ENCODE peak calls at places on chromosomes 7 and 10, in six cellular contexts. E, I, R, Q, P and A are unnamed samples.

GRCh38 chr10:86970152-86970886 is 2.0 kb downstream of the ADIRF start:
- DNase-seq in P (peak), R (no peak), I (peak), E (peak), Q (no peak), A (no peak)

GRCh38 chr10:14653271-14654161 is 121.2 kb downstream of the FAM107B start:
- DNase-seq in R (peak), Q (peak), P (no peak), I (peak), E (peak), A (no peak)

GRCh38 chr10:105150486-105150885 is 509.4 kb downstream of the SORCS3 start:
- DNase-seq in I (peak), Q (no peak), P (no peak), E (no peak), R (no peak), A (no peak)

GRCh38 chr7:41149576-41149975 is 553.3 kb downstream of the INHBA start:
- DNase-seq in R (no peak), I (no peak), Q (no peak), P (no peak), E (no peak), A (no peak)

GRCh38 chr10:28925154-28925663 is 247.9 kb downstream of the BAMBI start:
- DNase-seq in Q (no peak), P (no peak), R (no peak), E (no peak), I (no peak), A (no peak)

GRCh38 chr10:14421941-14422340 is 91.2 kb upstream of the FRMD4A start:
- DNase-seq in E (no peak), R (no peak), Q (no peak), I (no peak), P (no peak), A (no peak)

GRCh38 chr10:4704034-4704545 is 121.9 kb upstream of the AKR1E2 start:
- DNase-seq in R (peak), E (peak), P (no peak), Q (peak), I (peak), A (no peak)

GRCh38 chr7:22762866-22763265 is 35.9 kb downstream of the IL6 start:
- DNase-seq in E (no peak), R (no peak), P (no peak), I (no peak), Q (no peak), A (no peak)

GRCh38 chr7:14340415-14341079 is 351.1 kb upstream of the ETV1 start:
- DNase-seq in Q (no peak), E (no peak), R (no peak), P (no peak), I (no peak), A (no peak)

GRCh38 chr7:36207451-36208291 is 54.6 kb downstream of the EEPD1 start:
- DNase-seq in E (peak), Q (no peak), R (peak), I (peak), P (peak), A (peak)

GRCh38 chr10:100912013-100912608 is 652 bp upstream of the SLF2 start:
- DNase-seq in Q (no peak), R (peak), E (peak), I (peak), P (no peak), A (no peak)

GRCh38 chr7:23454880-23455526 is 15.3 kb downstream of the IGF2BP3 start:
- DNase-seq in E (no peak), P (no peak), I (peak), Q (no peak), R (no peak), A (no peak)

GRCh38 chr10:101001225-101002035 is 1.8 kb downstream of the LZTS2 start:
- DNase-seq in E (peak), I (peak), P (peak), Q (peak), R (peak), A (no peak)

GRCh38 chr7:86760236-86760635 is 116.5 kb downstream of the GRM3 start:
- DNase-seq in Q (peak), I (no peak), R (no peak), E (no peak), P (no peak), A (no peak)

GRCh38 chr7:158394936-158395335 is 192.7 kb downstream of the PTPRN2 start:
- DNase-seq in R (no peak), P (no peak), E (peak), Q (no peak), I (no peak), A (no peak)

GRCh38 chr10:49083256-49083655 is 32.1 kb downstream of the VSTM4 start:
- DNase-seq in P (no peak), R (no peak), E (no peak), I (no peak), Q (no peak), A (no peak)

GRCh38 chr7:9507281-9507680 is 1073.9 kb downstream of the NXPH1 start:
- DNase-seq in Q (no peak), R (peak), P (no peak), I (no peak), E (no peak), A (no peak)

GRCh38 chr7:113113912-113114311 is 4.4 kb downstream of the SMIM30 start:
- DNase-seq in R (peak), E (peak), P (no peak), Q (no peak), I (peak), A (no peak)

GRCh38 chr10:75294866-75295692 is 59.3 kb upstream of the COMTD1 start:
- DNase-seq in R (peak), E (peak), P (peak), Q (peak), I (peak), A (peak)

GRCh38 chr10:24920907-24921881 is 31.2 kb downstream of the PRTFDC1 start:
- DNase-seq in R (peak), P (peak), Q (peak), E (peak), I (peak), A (peak)

GRCh38 chr10:100655760-100656421 is 89.5 kb upstream of the PAX2 start:
- DNase-seq in R (no peak), I (no peak), E (no peak), Q (no peak), P (no peak), A (no peak)

GRCh38 chr7:34603711-34604444 is 54.1 kb upstream of the NPSR1 start:
- DNase-seq in E (no peak), P (no peak), Q (no peak), R (no peak), I (no peak), A (no peak)

GRCh38 chr10:373015-373414 is 237.8 kb downstream of the ZMYND11 start:
- DNase-seq in Q (no peak), E (no peak), P (no peak), I (peak), R (peak), A (no peak)

GRCh38 chr10:3043512-3044368 is 23.6 kb upstream of the PFKP start:
- DNase-seq in P (no peak), I (peak), Q (peak), E (peak), R (peak), A (no peak)

GRCh38 chr10:129872001-129872400 is 92.1 kb downstream of the EBF3 start:
- DNase-seq in Q (no peak), E (no peak), P (no peak), I (no peak), R (no peak), A (no peak)
- TF ChIP-seq CTCF in Q (no peak), E (no peak), P (no peak), I (no peak), R (no peak), A (no peak)

DNA sequence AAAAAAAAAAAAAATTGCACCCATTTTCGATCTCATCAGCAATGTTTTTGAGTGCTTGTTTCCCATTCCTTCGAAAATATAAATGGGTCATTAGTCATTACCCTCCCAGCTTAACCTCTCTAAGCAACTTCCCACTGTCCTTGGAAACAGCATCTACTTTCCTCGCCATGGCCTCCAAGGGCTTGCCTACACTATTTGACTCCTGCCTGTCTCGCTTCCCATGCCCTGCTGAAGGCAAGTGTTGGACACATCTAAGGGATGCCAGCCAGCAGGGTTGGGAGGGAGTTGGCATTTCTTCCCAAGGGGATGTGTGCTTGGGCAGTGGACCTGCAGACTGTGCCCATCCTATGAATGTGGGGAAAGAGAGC is 12.7 kb upstream of the RHBDD2 start:
- DNase-seq in Q (no peak), E (peak), R (no peak), P (no peak), I (peak), A (no peak)
- TF ChIP-seq CTCF in Q (no peak), E (no peak), R (no peak), P (no peak), I (no peak), A (no peak)

DNA sequence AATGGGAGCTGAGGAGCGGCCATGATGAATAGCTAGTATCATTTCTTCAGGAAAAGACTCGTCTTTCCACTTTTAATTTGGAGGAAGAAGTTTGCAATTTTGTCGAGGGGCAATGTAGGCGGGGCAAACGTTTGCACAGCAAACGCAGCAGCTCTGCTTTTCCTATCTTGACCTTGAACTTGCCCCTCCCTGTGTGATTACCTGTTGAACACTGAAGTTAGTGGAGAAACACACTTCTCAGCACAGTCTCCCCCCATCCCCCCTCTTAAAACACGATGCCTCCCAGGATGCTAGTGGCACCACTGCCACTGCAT is 178 bp upstream of the EPDR1 start:
- DNase-seq in R (no peak), E (no peak), I (no peak), P (no peak), Q (no peak), A (no peak)
- TF ChIP-seq CTCF in R (no peak), E (no peak), I (no peak), P (peak), Q (no peak), A (peak)

DNA sequence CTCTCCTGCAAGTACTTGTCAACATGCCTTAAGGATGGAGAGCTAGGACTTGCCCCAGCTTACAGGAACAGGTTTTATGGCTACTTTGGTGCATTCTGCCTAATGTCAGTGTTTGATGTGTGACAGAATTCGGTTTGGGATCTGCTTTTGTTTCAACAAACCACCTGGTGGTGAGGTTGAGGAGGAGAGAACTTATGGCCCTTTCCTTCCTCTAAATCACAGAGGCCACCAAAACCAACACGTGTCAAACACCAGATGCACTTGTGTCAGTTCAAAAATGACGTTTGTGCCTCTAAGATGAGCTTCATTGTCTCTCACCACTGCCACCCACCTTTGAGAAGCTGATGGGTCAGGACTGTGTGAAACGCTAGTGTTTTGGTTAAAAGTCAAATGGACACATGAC is 83.9 kb downstream of the OSBPL3 start:
- DNase-seq in I (no peak), R (no peak), E (no peak), Q (no peak), P (no peak), A (no peak)
- TF ChIP-seq CTCF in I (no peak), R (no peak), E (no peak), Q (no peak), P (no peak), A (no peak)

GRCh38 chr10:103193820-103194529 is 903 bp upstream of the NT5C2 start:
- DNase-seq in I (no peak), Q (no peak), E (peak), P (no peak), R (peak), A (peak)

GRCh38 chr10:103192089-103192450 is 1.0 kb downstream of the NT5C2 start:
- DNase-seq in E (no peak), I (peak), Q (no peak), P (no peak), R (no peak), A (no peak)

GRCh38 chr10:103188853-103189252 is 4.2 kb downstream of the NT5C2 start:
- DNase-seq in E (no peak), R (no peak), I (peak), P (no peak), Q (no peak), A (no peak)

GRCh38 chr10:103193107-103193819 is at the start of gene NT5C2:
- DNase-seq in Q (peak), P (peak), I (peak), R (peak), E (peak), A (peak)

GRCh38 chr10:103192451-103193106 is 493 bp downstream of the NT5C2 start:
- DNase-seq in Q (peak), P (peak), R (peak), I (peak), E (peak), A (peak)
- TF ChIP-seq CTCF in Q (no peak), P (no peak), R (no peak), I (no peak), E (no peak), A (no peak)